ENCODE peak calls at places on chromosomes 5 and 9, in six cellular contexts. P is OCI-LY7, O is SK-N-SH, I is GM23248, Y is MM.1S, S is GM23338. T is an unnamed sample.

GRCh38 chr9:137021979-137022619 is 5.9 kb downstream of the ABCA2 start:
- DNase-seq in P (peak; percentile 89), O (peak; percentile 90), I (peak; percentile 85), Y (peak; percentile 70), S (peak; percentile 98), T (peak; percentile 89)

GRCh38 chr9:16058131-16058549 is 505.3 kb downstream of the CCDC171 start:
- DNase-seq in P (no peak), O (no peak), I (peak; percentile 76), Y (no peak), S (peak; percentile 31), T (no peak)

GRCh38 chr9:136902259-136902821 is 16.0 kb downstream of the TRAF2 start:
- DNase-seq in P (no peak), O (no peak), I (peak; percentile 84), Y (peak; percentile 97), S (no peak), T (peak; percentile 84)

GRCh38 chr5:86613459-86613858 is 4.3 kb upstream of the COX7C start:
- DNase-seq in P (no peak), O (no peak), I (peak; percentile 38), Y (no peak), S (no peak), T (no peak)

GRCh38 chr9:119974026-119974425 is 604.8 kb upstream of the BRINP1 start:
- DNase-seq in P (no peak), O (no peak), I (peak; percentile 48), Y (no peak), S (no peak), T (no peak)

GRCh38 chr5:133059621-133060020 is 7.8 kb downstream of the HSPA4 start:
- DNase-seq in P (no peak), O (no peak), I (no peak), Y (no peak), S (no peak), T (no peak)

GRCh38 chr9:18786936-18787658 is 245.9 kb downstream of the SAXO1 start:
- DNase-seq in P (no peak), O (no peak), I (peak; percentile 40), Y (no peak), S (no peak), T (no peak)

GRCh38 chr5:171427318-171428167 is 8.1 kb downstream of the FGF18 start:
- DNase-seq in P (no peak), O (no peak), I (no peak), Y (no peak), S (no peak), T (no peak)

GRCh38 chr9:109903515-109904138 is 123.6 kb downstream of the PALM2AKAP2 start:
- DNase-seq in P (peak; percentile 92), O (peak; percentile 62), I (peak; percentile 89), Y (peak; percentile 84), S (peak; percentile 81), T (peak; percentile 68)

GRCh38 chr5:147140558-147140957 is 94.3 kb upstream of the STK32A start:
- DNase-seq in P (no peak), O (no peak), I (no peak), Y (no peak), S (no peak), T (no peak)

GRCh38 chr5:151772029-151772867 is 494 bp downstream of the G3BP1 start:
- DNase-seq in P (peak; percentile 63), O (peak; percentile 81), I (peak; percentile 71), Y (peak; percentile 62), S (peak; percentile 64), T (no peak)

GRCh38 chr9:106874657-106875056 is 11.7 kb downstream of the ZNF462 start:
- DNase-seq in P (no peak), O (no peak), I (no peak), Y (no peak), S (no peak), T (no peak)

GRCh38 chr9:15416880-15417279 is 5.8 kb upstream of the SNAPC3 start:
- DNase-seq in P (peak; percentile 30), O (peak; percentile 58), I (peak; percentile 41), Y (no peak), S (peak; percentile 76), T (peak; percentile 38)

GRCh38 chr5:126339215-126339805 is 83.9 kb upstream of the GRAMD2B start:
- DNase-seq in P (peak; percentile 74), O (peak; percentile 47), I (peak; percentile 79), Y (peak; percentile 81), S (peak; percentile 76), T (peak; percentile 50)

GRCh38 chr9:77803423-77803822 is 155.3 kb upstream of the GNA14 start:
- DNase-seq in P (no peak), O (no peak), I (peak; percentile 10), Y (no peak), S (no peak), T (peak; percentile 66)

GRCh38 chr9:69637801-69638200 is 34.4 kb downstream of the APBA1 start:
- DNase-seq in P (no peak), O (no peak), I (peak; percentile 85), Y (no peak), S (no peak), T (peak; percentile 40)

GRCh38 chr5:95715799-95716461 is 15.2 kb upstream of the RHOBTB3 start:
- DNase-seq in P (no peak), O (no peak), I (peak; percentile 87), Y (no peak), S (no peak), T (peak; percentile 77)

GRCh38 chr5:154732212-154732611 is 23.0 kb upstream of the LARP1 start:
- DNase-seq in P (no peak), O (no peak), I (no peak), Y (no peak), S (no peak), T (no peak)

GRCh38 chr9:99607852-99608448 is 213.7 kb upstream of the NR4A3 start:
- DNase-seq in P (no peak), O (no peak), I (peak; percentile 23), Y (no peak), S (no peak), T (no peak)

GRCh38 chr5:28408186-28408585 is 1369.8 kb upstream of the CDH9 start:
- DNase-seq in P (no peak), O (no peak), I (no peak), Y (no peak), S (no peak), T (peak; percentile 59)

GRCh38 chr5:96855041-96855872 is 21.0 kb upstream of the ERAP2 start:
- DNase-seq in P (no peak), O (no peak), I (peak; percentile 7), Y (no peak), S (no peak), T (no peak)

GRCh38 chr9:126491256-126491879 is 122.4 kb upstream of the LMX1B start:
- DNase-seq in P (peak; percentile 64), O (peak; percentile 69), I (peak; percentile 81), Y (peak; percentile 66), S (peak; percentile 78), T (peak; percentile 50)

GRCh38 chr5:124546643-124547042 is 199.8 kb downstream of the ZNF608 start:
- DNase-seq in P (peak; percentile 16), O (no peak), I (peak; percentile 42), Y (no peak), S (peak; percentile 31), T (no peak)

GRCh38 chr9:5375091-5375490 is 35.4 kb upstream of the RLN1 start:
- DNase-seq in P (no peak), O (no peak), I (no peak), Y (no peak), S (peak; percentile 4), T (no peak)

GRCh38 chr5:145925353-145925752 is 11.0 kb upstream of the SH3RF2 start:
- DNase-seq in P (no peak), O (no peak), I (peak; percentile 85), Y (no peak), S (peak; percentile 67), T (peak; percentile 31)

GRCh38 chr5:93289915-93290314 is 291.1 kb downstream of the NR2F1-AS1 start:
- DNase-seq in P (no peak), O (no peak), I (no peak), Y (no peak), S (no peak), T (no peak)

GRCh38 chr5:176658007-176658599 is 10.8 kb downstream of the TSPAN17 start:
- DNase-seq in P (peak; percentile 75), O (peak; percentile 86), I (peak; percentile 84), Y (peak; percentile 68), S (peak; percentile 90), T (peak; percentile 60)

GRCh38 chr5:110852541-110852940 is 113.7 kb downstream of the SLC25A46 start:
- DNase-seq in P (no peak), O (no peak), I (no peak), Y (no peak), S (no peak), T (no peak)

GRCh38 chr5:127280494-127281220 is 9.9 kb upstream of the MEGF10 start:
- DNase-seq in P (no peak), O (peak; percentile 9), I (no peak), Y (no peak), S (peak; percentile 34), T (no peak)

DNA sequence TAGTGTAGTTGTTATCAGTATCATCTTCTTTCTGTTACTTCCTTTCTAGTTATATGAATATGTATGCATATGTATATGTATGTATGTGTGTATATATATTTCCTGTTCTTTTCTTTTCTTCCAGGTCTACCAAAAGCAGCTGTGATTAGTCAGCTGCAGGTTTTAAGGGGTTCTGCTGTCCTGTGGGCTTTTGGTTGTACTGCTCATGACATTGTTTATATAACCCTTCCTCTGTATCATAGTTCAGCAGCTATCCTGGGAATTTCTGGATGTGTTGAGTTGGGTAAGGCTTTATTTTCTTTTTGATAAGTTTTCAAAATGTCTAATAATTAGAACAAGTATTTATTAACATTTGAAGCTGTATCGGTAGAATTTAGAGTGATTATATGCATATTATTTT is 23.2 kb downstream of the SLC27A6 start:
- DNase-seq in P (no peak), O (no peak), I (no peak), Y (no peak), S (no peak), T (no peak)
- H3K9me2 ChIP-seq in P (no peaks in the 10 kb centered on the region), O (no peaks in the 10 kb centered on the region), I (no peaks in the 10 kb centered on the region), Y (no peaks in the 10 kb centered on the region), S (peaks cover 4% of the 10 kb centered on the region), T (no peaks in the 10 kb centered on the region)

DNA sequence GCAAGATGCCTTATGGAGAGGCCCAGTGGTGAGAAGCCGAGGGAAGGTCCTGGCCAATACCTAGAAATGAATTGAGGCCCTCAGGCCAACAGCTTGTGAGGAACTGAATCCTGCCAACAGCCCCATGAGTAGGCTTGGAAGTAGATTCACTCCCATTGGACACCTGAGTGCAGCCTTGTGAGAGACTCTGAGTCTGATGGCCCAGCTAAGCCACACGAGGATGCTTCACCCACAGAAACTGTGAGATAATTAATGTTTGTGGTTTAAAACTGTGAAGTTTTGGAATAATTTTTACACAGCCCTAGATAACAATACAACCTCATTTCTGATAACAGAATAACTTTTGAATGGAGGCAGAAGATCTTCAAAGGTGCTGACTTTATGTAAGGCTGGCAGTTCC is 65.9 kb upstream of the DAP start:
- DNase-seq in P (no peak), O (no peak), I (no peak), Y (no peak), S (no peak), T (no peak)
- H3K9me2 ChIP-seq in P (no peaks in the 10 kb centered on the region), O (no peaks in the 10 kb centered on the region), I (no peaks in the 10 kb centered on the region), Y (no peaks in the 10 kb centered on the region), S (peaks cover 8% of the 10 kb centered on the region), T (no peaks in the 10 kb centered on the region)

GRCh38 chr5:167936944-167937627 is 354.4 kb upstream of the WWC1 start:
- DNase-seq in P (no peak), O (no peak), I (no peak), Y (no peak), S (no peak), T (no peak)
- H3K9me2 ChIP-seq in P (no peaks in the 10 kb centered on the region), O (no peaks in the 10 kb centered on the region), I (no peaks in the 10 kb centered on the region), Y (no peaks in the 10 kb centered on the region), S (no peaks in the 10 kb centered on the region), T (no peaks in the 10 kb centered on the region)

DNA sequence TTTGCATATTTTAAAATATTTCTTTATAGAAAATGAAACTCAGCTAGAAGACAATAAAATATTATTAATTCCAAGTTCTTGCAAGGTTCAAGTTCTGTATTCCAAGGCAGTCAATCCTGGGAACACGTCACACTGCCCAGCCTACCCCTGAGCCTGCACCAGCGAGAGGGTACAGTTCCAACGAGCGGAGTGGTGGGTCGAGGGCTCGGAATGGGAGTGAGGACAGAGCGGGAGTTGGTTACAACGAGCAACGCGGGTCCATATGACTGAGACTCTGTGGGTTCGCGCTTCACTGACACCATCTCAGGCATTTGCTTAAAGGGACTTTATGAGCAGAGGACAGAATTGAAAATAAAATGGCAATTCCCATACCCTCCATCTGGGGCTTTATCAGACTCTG is 40.0 kb upstream of the SPTLC1 start:
- DNase-seq in P (no peak), O (no peak), I (no peak), Y (no peak), S (no peak), T (no peak)
- H3K9me2 ChIP-seq in P (no peaks in the 10 kb centered on the region), O (no peaks in the 10 kb centered on the region), I (no peaks in the 10 kb centered on the region), Y (no peaks in the 10 kb centered on the region), S (no peaks in the 10 kb centered on the region), T (no peaks in the 10 kb centered on the region)